ENCODE peak calls at places on chromosome 13, in nine cellular contexts. N is fibroblast of pulmonary artery; J is nephron progenitor cell; G is GM13977; S is A549; Q is HCT116; E is BJ; M is right atrium auricular region; T is CD4-positive, alpha-beta T cell. P is an unnamed sample.

GRCh38 chr13:97359181-97360057 is 74.5 kb upstream of the RAP2A start:
- DNase-seq in N (peak), J (peak), G (peak), S (peak), Q (peak), E (peak), M (peak), T (peak), P (peak)

GRCh38 chr13:44350775-44351504 is 22.7 kb upstream of the SERP2 start:
- DNase-seq in N (no peak), J (no peak), G (no peak), S (no peak), Q (no peak), E (no peak), M (no peak), T (no peak), P (no peak)

GRCh38 chr13:73872397-73872796 is 261.8 kb downstream of the KLF12 start:
- DNase-seq in N (no peak), J (no peak), G (no peak), S (no peak), Q (no peak), E (no peak), M (no peak), T (no peak), P (no peak)

GRCh38 chr13:20405691-20406090 is 120.0 kb downstream of the CRYL1 start:
- DNase-seq in N (no peak), J (peak), G (no peak), S (no peak), Q (no peak), E (no peak), M (no peak), T (no peak), P (no peak)

GRCh38 chr13:27362064-27362751 is 62.2 kb upstream of the GTF3A start:
- DNase-seq in N (peak), J (peak), G (peak), S (peak), Q (peak), E (no peak), M (peak), T (peak), P (peak)

GRCh38 chr13:27203854-27204253 is 32.2 kb upstream of the USP12 start:
- DNase-seq in N (peak), J (no peak), G (no peak), S (no peak), Q (no peak), E (no peak), M (no peak), T (no peak), P (no peak)

GRCh38 chr13:30847697-30848307 is 58.3 kb upstream of the MEDAG start:
- DNase-seq in N (peak), J (no peak), G (no peak), S (no peak), Q (no peak), E (peak), M (no peak), T (no peak), P (no peak)

GRCh38 chr13:20891034-20891433 is 11.5 kb downstream of the XPO4 start:
- DNase-seq in N (no peak), J (no peak), G (no peak), S (no peak), Q (no peak), E (no peak), M (no peak), T (no peak), P (no peak)

GRCh38 chr13:98975822-98976261 is 2.0 kb downstream of the DOCK9 start:
- DNase-seq in N (peak), J (no peak), G (no peak), S (no peak), Q (no peak), E (no peak), M (no peak), T (no peak), P (no peak)

GRCh38 chr13:36998624-36999041 is 507 bp downstream of the ALG5 start:
- DNase-seq in N (no peak), J (peak), G (peak), S (no peak), Q (no peak), E (no peak), M (no peak), T (peak), P (peak)
- TF ChIP-seq CTCF in N (no peak), J (no peak), G (no peak), S (no peak), Q (no peak), E (no peak), M (no peak), T (no peak), P (no peak)

DNA sequence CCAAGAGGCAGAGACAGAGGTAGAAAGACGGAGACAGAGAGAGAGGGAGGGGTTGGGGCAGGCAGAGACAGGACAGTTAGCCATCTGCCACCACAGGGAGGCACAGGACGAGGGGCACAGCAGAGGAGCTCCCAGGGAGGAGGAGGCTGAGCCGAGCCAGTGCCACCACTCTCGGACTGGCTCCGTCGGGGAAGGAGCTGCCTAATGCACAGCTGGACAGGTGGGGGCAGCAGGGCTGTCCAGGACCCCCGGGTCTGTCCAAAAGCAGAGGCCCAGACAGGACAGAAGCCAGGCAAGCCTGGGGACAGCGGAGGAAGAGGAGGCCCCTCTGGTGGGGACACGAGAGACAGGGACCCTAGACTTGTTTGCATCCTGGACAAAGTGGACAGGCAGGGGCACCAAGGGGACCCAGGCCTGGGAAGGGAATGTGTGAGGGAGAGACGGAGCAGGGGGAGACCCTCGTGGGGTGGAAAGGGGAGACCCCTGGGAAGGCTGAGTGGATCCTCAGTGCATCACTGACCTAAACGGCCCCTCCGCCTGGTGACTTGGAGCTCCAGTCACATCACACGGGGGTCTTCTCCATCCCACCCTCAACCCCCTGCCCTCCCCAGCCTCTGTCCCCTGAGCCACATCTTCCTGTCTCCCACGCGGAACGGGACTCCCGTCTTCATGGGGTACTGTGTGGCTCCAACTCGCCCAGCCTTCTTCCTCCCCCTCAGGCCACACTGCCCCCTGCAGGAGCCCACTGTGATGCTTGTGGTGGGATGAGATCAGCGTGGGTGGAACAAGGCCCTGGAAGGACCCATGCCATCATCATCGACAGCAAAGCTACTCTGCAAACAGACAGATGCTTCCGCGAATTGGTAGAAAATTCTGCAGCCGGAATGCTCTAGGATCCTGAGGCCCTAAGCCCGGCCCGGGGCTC is 889 bp downstream of the F10 start:
- DNase-seq in N (no peak), J (no peak), G (no peak), S (no peak), Q (no peak), E (no peak), M (no peak), T (no peak), P (no peak)
- TF ChIP-seq CTCF in N (peak), J (no peak), G (peak), S (peak), Q (peak), E (peak), M (no peak), T (no peak), P (no peak)

GRCh38 chr13:46544811-46545210 is 8.2 kb upstream of the LRCH1 start:
- DNase-seq in N (no peak), J (no peak), G (no peak), S (no peak), Q (no peak), E (no peak), M (no peak), T (no peak), P (no peak)
- TF ChIP-seq CTCF in N (no peak), J (no peak), G (no peak), S (no peak), Q (no peak), E (no peak), M (no peak), T (no peak), P (no peak)

GRCh38 chr13:113862766-113863510 is 938 bp downstream of the GAS6 start:
- DNase-seq in N (peak), J (peak), G (peak), S (peak), Q (no peak), E (no peak), M (no peak), T (no peak), P (peak)
- TF ChIP-seq CTCF in N (no peak), J (no peak), G (no peak), S (no peak), Q (no peak), E (peak), M (no peak), T (no peak), P (no peak)

GRCh38 chr13:23350009-23350408 is 83.5 kb downstream of the SACS start:
- DNase-seq in N (no peak), J (no peak), G (no peak), S (peak), Q (no peak), E (no peak), M (no peak), T (no peak), P (no peak)

GRCh38 chr13:23349127-23349897 is 84.2 kb downstream of the SACS start:
- DNase-seq in N (no peak), J (no peak), G (no peak), S (no peak), Q (no peak), E (peak), M (no peak), T (no peak), P (no peak)

GRCh38 chr13:23347601-23348000 is 85.9 kb downstream of the SACS start:
- DNase-seq in N (no peak), J (no peak), G (no peak), S (no peak), Q (no peak), E (no peak), M (no peak), T (no peak), P (no peak)

GRCh38 chr13:23344923-23345322 is 88.6 kb downstream of the SACS start:
- DNase-seq in N (no peak), J (no peak), G (no peak), S (no peak), Q (no peak), E (no peak), M (no peak), T (no peak), P (no peak)

GRCh38 chr13:23348270-23349126 is 85.0 kb downstream of the SACS start:
- DNase-seq in N (no peak), J (no peak), G (no peak), S (no peak), Q (no peak), E (no peak), M (no peak), T (no peak), P (no peak)
- TF ChIP-seq CTCF in N (peak), J (no peak), G (no peak), S (no peak), Q (no peak), E (no peak), M (no peak), T (no peak), P (no peak)

GRCh38 chr13:42219051-42219450 is 52.9 kb upstream of the AKAP11 start:
- DNase-seq in N (no peak), J (no peak), G (no peak), S (no peak), Q (no peak), E (no peak), M (no peak), T (no peak), P (no peak)

GRCh38 chr13:42214445-42214844 is 57.5 kb upstream of the AKAP11 start:
- DNase-seq in N (no peak), J (no peak), G (no peak), S (no peak), Q (no peak), E (no peak), M (no peak), T (no peak), P (no peak)

GRCh38 chr13:42216422-42216735 is 55.6 kb upstream of the AKAP11 start:
- DNase-seq in N (no peak), J (no peak), G (no peak), S (no peak), Q (no peak), E (no peak), M (no peak), T (no peak), P (no peak)

GRCh38 chr13:42218576-42218975 is 53.4 kb upstream of the AKAP11 start:
- DNase-seq in N (no peak), J (no peak), G (no peak), S (no peak), Q (no peak), E (no peak), M (no peak), T (no peak), P (no peak)

GRCh38 chr13:42215578-42216421 is 56.2 kb upstream of the AKAP11 start:
- DNase-seq in N (peak), J (peak), G (peak), S (no peak), Q (peak), E (no peak), M (no peak), T (no peak), P (peak)
- TF ChIP-seq CTCF in N (peak), J (peak), G (peak), S (peak), Q (peak), E (peak), M (no peak), T (peak), P (peak)

GRCh38 chr13:71067164-71067815 is 799.7 kb downstream of the DACH1 start:
- DNase-seq in N (no peak), J (no peak), G (no peak), S (no peak), Q (no peak), E (no peak), M (no peak), T (no peak), P (no peak)
- TF ChIP-seq CTCF in N (no peak), J (peak), G (no peak), S (no peak), Q (no peak), E (no peak), M (no peak), T (no peak), P (no peak)

P was measured in GM20000.